ENCODE peak calls at places on chromosomes 11 and 22, in six cellular contexts. X, K, C, B, U and S are unnamed samples.
A peak's percentile ranks its signal among the peaks of the same experiment; 100 is the strongest.

GRCh38 chr11:26704249-26704648 is 17.6 kb downstream of the SLC5A12 start:
- DNase-seq in C (no peak), K (peak; percentile 80), B (peak; percentile 59), X (no peak), U (peak; percentile 7), S (no peak)

GRCh38 chr11:10407749-10408472 is 47.2 kb upstream of the AMPD3 start:
- DNase-seq in B (no peak), K (no peak), X (no peak), C (no peak), U (peak; percentile 23), S (no peak)

GRCh38 chr11:112541140-112541901 is 280.7 kb upstream of the PLET1 start:
- DNase-seq in U (no peak), X (no peak), B (no peak), K (peak; percentile 51), C (no peak), S (no peak)

GRCh38 chr22:38081941-38082828 is 1.8 kb downstream of the SLC16A8 start:
- DNase-seq in X (no peak), U (no peak), B (no peak), K (no peak), C (no peak), S (no peak)

GRCh38 chr22:17368144-17368726 is 1.0 kb upstream of the CECR2 start:
- DNase-seq in U (peak; percentile 7), K (no peak), C (no peak), B (no peak), X (no peak), S (no peak)

GRCh38 chr22:50199251-50199721 is 1.5 kb upstream of the SELENOO start:
- DNase-seq in K (no peak), C (no peak), X (no peak), U (no peak), B (no peak), S (no peak)

GRCh38 chr11:67345949-67346819 is 7.2 kb downstream of the POLD4 start:
- DNase-seq in C (peak; percentile 49), B (peak; percentile 77), K (peak; percentile 68), X (peak; percentile 44), U (peak; percentile 88), S (peak; percentile 10)

GRCh38 chr22:46580940-46581579 is 39.1 kb upstream of the GRAMD4 start:
- DNase-seq in K (no peak), B (no peak), U (no peak), C (no peak), X (no peak), S (no peak)

GRCh38 chr11:2319791-2320481 is 18.1 kb downstream of the TSPAN32 start:
- DNase-seq in X (no peak), C (no peak), U (no peak), B (no peak), K (no peak), S (no peak)

GRCh38 chr11:75270896-75271415 is 30.4 kb downstream of the TPBGL start:
- DNase-seq in K (no peak), B (no peak), X (peak; percentile 41), U (peak; percentile 47), C (peak; percentile 45), S (peak; percentile 23)

GRCh38 chr11:87596176-87596575 is 558.4 kb downstream of the TMEM135 start:
- DNase-seq in K (no peak), X (no peak), B (no peak), C (no peak), U (no peak), S (no peak)

GRCh38 chr22:21726650-21727049 is 8.9 kb downstream of the YPEL1 start:
- DNase-seq in K (peak; percentile 90), C (peak; percentile 36), X (peak; percentile 81), U (no peak), B (no peak), S (peak; percentile 78)

GRCh38 chr11:111983187-111983986 is 41.8 kb upstream of the DLAT start:
- DNase-seq in K (peak; percentile 93), U (no peak), B (peak; percentile 80), X (peak; percentile 91), C (no peak), S (no peak)

GRCh38 chr11:85685820-85686459 is at the start of gene CCDC89:
- DNase-seq in B (peak; percentile 59), U (peak; percentile 98), X (peak; percentile 18), K (peak; percentile 61), C (no peak), S (no peak)

GRCh38 chr22:27475548-27475897 is 326.0 kb downstream of the MN1 start:
- DNase-seq in K (no peak), C (no peak), U (no peak), X (no peak), B (no peak), S (no peak)

GRCh38 chr11:113690619-113691569 is 15.2 kb downstream of the TMPRSS5 start:
- DNase-seq in C (no peak), U (peak; percentile 91), X (peak; percentile 76), B (peak; percentile 73), K (peak; percentile 66), S (peak; percentile 10)

GRCh38 chr11:102794382-102794781 is 3.6 kb downstream of the MMP1 start:
- DNase-seq in C (peak; percentile 26), B (no peak), K (peak; percentile 94), U (peak; percentile 62), X (peak; percentile 65), S (peak; percentile 18)

GRCh38 chr22:30474683-30475424 is 3.0 kb upstream of the SEC14L3 start:
- DNase-seq in C (no peak), K (peak; percentile 64), B (no peak), U (no peak), X (no peak), S (peak; percentile 27)

DNA sequence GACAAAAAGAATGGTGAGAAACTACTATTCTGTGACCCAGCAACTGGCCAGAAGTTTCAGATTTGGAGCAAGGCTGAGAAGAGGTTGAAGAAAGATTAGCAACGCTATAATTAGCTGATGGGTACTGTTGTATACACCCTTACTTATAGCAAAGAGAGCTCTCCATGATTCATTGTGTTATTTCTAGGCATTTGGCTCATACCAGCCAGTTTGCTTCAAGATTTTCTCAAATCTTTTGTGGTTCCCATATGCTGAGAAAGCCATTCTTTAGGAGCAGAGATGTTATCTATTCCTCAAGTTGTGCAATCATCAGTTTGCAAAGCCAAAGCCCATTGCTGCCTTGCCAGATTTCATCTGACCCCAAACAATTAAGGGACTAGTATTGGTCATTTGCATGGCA is 179.4 kb downstream of the ETS1 start:
- DNase-seq in U (peak; percentile 80), C (peak; percentile 63), X (no peak), B (no peak), K (peak; percentile 41), S (no peak)
- H3K9ac ChIP-seq in U (peak overlapping the region; percentile 32), C (peak overlapping the region; percentile 32), X (no peak overlapping the region), B (no peak overlapping the region), K (no peak overlapping the region), S (no peak overlapping the region)

GRCh38 chr11:133698654-133699053 is 146.7 kb downstream of the SPATA19 start:
- DNase-seq in U (no peak), C (no peak), K (no peak), B (no peak), X (no peak), S (no peak)
- H3K9ac ChIP-seq in U (no peak overlapping the region), C (no peak overlapping the region), K (no peak overlapping the region), B (no peak overlapping the region), X (no peak overlapping the region), S (no peak overlapping the region)

GRCh38 chr11:109000531-109000930 is 335.7 kb downstream of the DDX10 start:
- DNase-seq in U (no peak), X (no peak), K (no peak), B (no peak), C (no peak), S (no peak)

GRCh38 chr11:108997826-108998225 is 333.0 kb downstream of the DDX10 start:
- DNase-seq in C (no peak), X (no peak), U (no peak), K (no peak), B (no peak), S (no peak)

DNA sequence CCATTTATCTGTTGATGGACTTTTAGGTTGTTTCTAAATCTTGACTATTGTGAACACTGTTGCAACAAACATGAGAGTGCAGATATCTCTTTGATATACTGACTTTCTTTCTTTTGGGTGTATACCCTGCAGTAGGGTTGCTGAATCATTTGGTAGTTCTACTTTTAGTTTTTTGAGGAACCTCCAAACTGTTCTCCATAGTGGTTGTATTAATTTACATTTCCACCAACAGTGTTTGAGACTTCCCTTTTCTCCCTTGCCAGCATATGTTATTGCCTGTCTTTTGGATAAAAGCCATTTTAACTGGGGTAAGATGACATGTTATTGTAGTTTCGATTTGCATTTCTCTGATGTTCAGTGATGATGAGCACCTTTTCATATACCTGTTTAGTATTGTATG is 330.0 kb downstream of the DDX10 start:
- DNase-seq in U (no peak), X (no peak), C (no peak), B (no peak), K (no peak), S (no peak)
- H3K9ac ChIP-seq in U (no peak overlapping the region), X (no peak overlapping the region), C (no peak overlapping the region), B (no peak overlapping the region), K (no peak overlapping the region), S (no peak overlapping the region)

DNA sequence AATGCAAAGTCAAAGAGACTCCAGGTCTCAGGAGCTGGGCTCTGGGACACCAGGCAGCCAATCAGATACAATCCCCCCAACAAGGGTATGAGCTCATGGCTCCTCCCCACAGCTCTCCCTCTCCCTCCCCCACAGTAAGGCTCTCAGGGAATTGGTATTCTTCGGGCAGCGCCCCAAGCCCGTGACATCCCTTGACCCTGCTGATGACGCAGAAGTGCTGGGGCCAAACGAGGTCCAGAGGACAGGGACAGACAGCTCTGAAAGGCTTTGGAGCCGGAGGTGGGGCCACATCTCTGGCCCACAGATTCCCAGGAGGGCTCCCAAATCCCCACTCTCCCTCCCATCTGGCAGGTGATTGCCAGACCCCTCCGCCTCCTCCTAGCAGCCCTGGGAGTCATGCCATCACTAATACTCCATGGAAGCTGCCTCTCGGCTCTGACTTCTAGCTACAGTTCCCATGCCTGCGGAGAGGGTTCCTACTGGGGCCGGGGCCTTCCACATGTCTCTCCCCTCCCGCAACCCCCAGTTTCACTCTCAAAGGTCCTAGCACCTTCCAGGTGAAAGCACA is 5.8 kb downstream of the USP2 start:
- DNase-seq in B (peak; percentile 58), X (peak; percentile 57), U (peak; percentile 86), C (no peak), K (peak; percentile 68), S (no peak)
- H3K9ac ChIP-seq in B (peak overlapping the region; percentile 61), X (no peak overlapping the region), U (peak overlapping the region; percentile 9), C (no peak overlapping the region), K (no peak overlapping the region), S (no peak overlapping the region)

GRCh38 chr11:70415642-70416395 is 17.5 kb downstream of the CTTN start:
- DNase-seq in U (peak; percentile 43), C (no peak), X (no peak), B (no peak), K (no peak), S (no peak)
- H3K9ac ChIP-seq in U (no peak overlapping the region), C (no peak overlapping the region), X (no peak overlapping the region), B (no peak overlapping the region), K (no peak overlapping the region), S (no peak overlapping the region)

DNA sequence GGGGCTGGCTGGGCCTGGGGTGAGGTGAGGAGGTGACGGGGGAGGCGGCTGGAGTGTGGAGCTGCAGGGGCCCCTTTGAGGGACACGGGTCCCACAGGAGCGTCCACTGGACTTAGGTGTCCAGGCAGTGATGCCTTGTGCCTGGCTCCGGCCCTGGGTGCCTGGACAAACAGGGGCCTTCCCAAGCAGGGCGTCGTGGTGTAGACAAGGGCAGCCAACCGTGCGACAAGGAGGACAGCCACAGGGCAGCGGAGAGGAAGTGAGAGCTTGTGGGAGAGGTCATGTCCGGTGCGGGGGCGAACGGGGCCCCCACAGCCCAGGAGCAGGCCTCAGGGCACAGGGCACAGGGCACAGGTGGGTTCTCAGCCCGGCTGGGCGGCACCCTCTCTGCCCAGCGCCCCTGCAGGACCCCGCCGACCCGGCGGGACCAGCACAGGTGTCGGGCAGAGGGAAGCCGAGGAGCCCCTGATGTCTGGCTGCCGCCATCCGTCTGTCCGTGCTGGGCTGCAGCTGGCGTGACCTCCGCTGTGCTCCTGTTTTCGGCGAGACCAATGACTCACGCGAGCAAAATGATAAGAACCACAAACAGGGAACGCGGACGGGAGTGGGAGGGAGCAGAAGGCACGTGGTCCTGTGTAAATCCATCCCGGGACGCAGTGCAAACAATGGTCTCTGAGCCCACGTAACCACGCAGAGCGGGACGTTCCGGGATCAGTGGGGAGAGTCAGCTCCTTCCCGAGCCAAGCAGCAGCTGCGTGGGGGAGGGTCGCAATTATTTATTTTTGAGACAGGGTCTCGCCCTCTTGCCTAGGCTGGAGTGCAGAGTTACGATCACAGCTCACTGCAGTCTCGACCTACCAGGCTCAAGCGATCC is 49.1 kb upstream of the A4GALT start:
- DNase-seq in U (peak; percentile 86), X (peak; percentile 1), B (peak; percentile 41), C (no peak), K (no peak), S (no peak)
- H3K9ac ChIP-seq in U (no peak overlapping the region), X (no peak overlapping the region), B (no peak overlapping the region), C (no peak overlapping the region), K (no peak overlapping the region), S (no peak overlapping the region)